ENCODE peak calls at places on chromosomes 12 and 14, in eight cellular contexts. E is foreskin fibroblast; S is mesendoderm; K is activated naive CD4-positive, alpha-beta T cell treated with anti-CD3 and anti-CD28 coated beads for 36 hours; B is astrocyte of the cerebellum; U is activated CD4-positive, alpha-beta memory T cell treated with anti-CD3 and anti-CD28 coated beads for 36 hours; V is activated CD4-positive, alpha-beta T cell treated with anti-CD3 and anti-CD28 coated beads, Interleukin-2, amount 50 U/mL, for 4 hours; Y is NCI-H2029 treated with DMSO at 0.1 percent for 48 hours. F is an unnamed sample.

GRCh38 chr12:40947812-40948211 is 240.3 kb upstream of the PDZRN4 start:
- DNase-seq in E (no peak), U (no peak), K (no peak), V (no peak), S (no peak), B (no peak), Y (no peak), F (no peak)

GRCh38 chr12:561116-561705 is 101.5 kb downstream of the B4GALNT3 start:
- DNase-seq in Y (no peak), B (no peak), K (no peak), V (no peak), S (no peak), E (no peak), U (no peak), F (no peak)

GRCh38 chr12:81245458-81245857 is 167.6 kb downstream of the ACSS3 start:
- DNase-seq in S (no peak), U (no peak), V (no peak), K (no peak), Y (no peak), E (no peak), B (no peak), F (no peak)

GRCh38 chr12:126952106-126953007 is 1314.6 kb upstream of the TMEM132C start:
- DNase-seq in E (no peak), B (no peak), K (no peak), Y (no peak), V (no peak), U (no peak), S (peak; percentile 63), F (no peak)

GRCh38 chr14:64656986-64657385 is 47.2 kb upstream of the PLEKHG3 start:
- DNase-seq in U (no peak), S (no peak), Y (no peak), B (no peak), E (peak; percentile 68), V (no peak), K (no peak), F (no peak)

GRCh38 chr14:21506557-21506956 is 4.6 kb downstream of the METTL3 start:
- DNase-seq in B (no peak), S (no peak), U (no peak), V (no peak), Y (no peak), K (no peak), E (no peak), F (no peak)

GRCh38 chr14:105118646-105119409 is 49.7 kb downstream of the JAG2 start:
- DNase-seq in K (no peak), U (no peak), B (no peak), V (no peak), S (no peak), Y (no peak), E (no peak), F (no peak)

GRCh38 chr12:40262657-40263056 is 37.9 kb downstream of the LRRK2 start:
- DNase-seq in V (no peak), B (no peak), U (no peak), Y (no peak), S (no peak), K (no peak), E (no peak), F (no peak)

GRCh38 chr12:50788562-50788961 is 24.7 kb downstream of the ATF1 start:
- DNase-seq in B (peak; percentile 85), V (no peak), U (no peak), Y (no peak), K (no peak), S (no peak), E (peak; percentile 71), F (no peak)

GRCh38 chr14:76149196-76149595 is 2.5 kb upstream of the GPATCH2L start:
- DNase-seq in K (no peak), S (no peak), E (no peak), V (no peak), Y (no peak), U (no peak), B (no peak), F (no peak)

GRCh38 chr14:28609228-28609828 is 157.3 kb upstream of the FOXG1 start:
- DNase-seq in S (peak; percentile 66), E (peak; percentile 9), U (peak; percentile 36), B (peak; percentile 60), V (no peak), Y (peak; percentile 1), K (peak; percentile 52), F (no peak)

GRCh38 chr12:19223018-19223417 is 93.5 kb downstream of the PLEKHA5 start:
- DNase-seq in S (no peak), V (no peak), B (no peak), K (no peak), U (no peak), Y (peak; percentile 62), E (no peak), F (no peak)

GRCh38 chr14:45041641-45042040 is 42.3 kb upstream of the PRPF39 start:
- DNase-seq in Y (no peak), V (no peak), K (no peak), U (no peak), S (no peak), B (no peak), E (no peak), F (no peak)

GRCh38 chr14:67999290-67999689 is 179.7 kb downstream of the RAD51B start:
- DNase-seq in S (no peak), E (peak; percentile 43), Y (no peak), U (no peak), K (no peak), B (peak; percentile 43), V (no peak), F (no peak)